ENCODE peak calls at places on chromosome 2, in ten cellular contexts. G, F, Q, K, P, W, J, S, H and B are unnamed samples.

GRCh38 chr2:100257939-100258338 is 64.4 kb downstream of the LONRF2 start:
- DNase-seq in G (no peak), F (no peak), Q (no peak), K (peak), P (no peak), W (no peak), J (no peak), S (peak), H (no peak), B (no peak)

GRCh38 chr2:232530626-232531260 is 4.8 kb downstream of the CHRND start:
- DNase-seq in G (no peak), F (no peak), Q (no peak), K (no peak), P (no peak), W (no peak), J (no peak), S (no peak), H (peak), B (no peak)

GRCh38 chr2:136281281-136282117 is 163.6 kb upstream of the CXCR4 start:
- DNase-seq in G (no peak), F (no peak), Q (no peak), K (no peak), P (no peak), W (no peak), J (no peak), S (no peak), H (no peak), B (no peak)

GRCh38 chr2:115294999-115295398 is 852.6 kb downstream of the DPP10 start:
- DNase-seq in G (no peak), F (no peak), Q (no peak), K (no peak), P (no peak), W (no peak), J (no peak), S (no peak), H (no peak), B (no peak)

GRCh38 chr2:128403814-128404708 is 85.4 kb upstream of the HS6ST1 start:
- DNase-seq in G (no peak), F (no peak), Q (no peak), K (no peak), P (no peak), W (no peak), J (no peak), S (no peak), H (peak), B (no peak)

GRCh38 chr2:186882511-186883071 is 33.6 kb upstream of the ZSWIM2 start:
- DNase-seq in G (peak), F (no peak), Q (no peak), K (no peak), P (no peak), W (no peak), J (no peak), S (no peak), H (no peak), B (no peak)

GRCh38 chr2:189613077-189613636 is 32.6 kb upstream of the SLC40A1 start:
- DNase-seq in G (no peak), F (no peak), Q (no peak), K (peak), P (peak), W (no peak), J (peak), S (peak), H (no peak), B (peak)

GRCh38 chr2:133816037-133816436 is 247.8 kb upstream of the NCKAP5 start:
- DNase-seq in G (no peak), F (no peak), Q (no peak), K (no peak), P (no peak), W (no peak), J (no peak), S (no peak), H (no peak), B (no peak)

GRCh38 chr2:141468746-141469145 is 662.1 kb downstream of the LRP1B start:
- DNase-seq in G (peak), F (peak), Q (no peak), K (no peak), P (no peak), W (peak), J (no peak), S (no peak), H (no peak), B (peak)

GRCh38 chr2:240480834-240481623 is 45.6 kb downstream of the GPC1 start:
- DNase-seq in G (no peak), F (no peak), Q (no peak), K (no peak), P (no peak), W (no peak), J (no peak), S (no peak), H (peak), B (no peak)

GRCh38 chr2:193141-193552 is 70.7 kb downstream of the SH3YL1 start:
- DNase-seq in G (no peak), F (no peak), Q (no peak), K (peak), P (no peak), W (no peak), J (no peak), S (peak), H (no peak), B (no peak)

GRCh38 chr2:102304711-102305591 is 6.4 kb upstream of the IL1RL1 start:
- DNase-seq in G (no peak), F (no peak), Q (no peak), K (no peak), P (no peak), W (no peak), J (no peak), S (no peak), H (no peak), B (no peak)

GRCh38 chr2:159608723-159609308 is 7.5 kb downstream of the BAZ2B start:
- DNase-seq in G (no peak), F (no peak), Q (no peak), K (no peak), P (no peak), W (no peak), J (no peak), S (no peak), H (no peak), B (no peak)

GRCh38 chr2:121479882-121480522 is 50.7 kb upstream of the RNU4ATAC start:
- DNase-seq in G (peak), F (no peak), Q (no peak), K (peak), P (no peak), W (no peak), J (peak), S (peak), H (no peak), B (peak)

GRCh38 chr2:119710281-119710680 is 31.3 kb downstream of the TMEM177 start:
- DNase-seq in G (no peak), F (no peak), Q (no peak), K (no peak), P (no peak), W (no peak), J (no peak), S (no peak), H (no peak), B (no peak)

GRCh38 chr2:140136366-140136765 is 1356.2 kb upstream of the NXPH2 start:
- DNase-seq in G (no peak), F (no peak), Q (no peak), K (no peak), P (no peak), W (no peak), J (no peak), S (no peak), H (no peak), B (no peak)

GRCh38 chr2:44061876-44062275 is 66.1 kb upstream of the LRPPRC start:
- DNase-seq in G (no peak), F (no peak), Q (no peak), K (no peak), P (no peak), W (no peak), J (no peak), S (no peak), H (no peak), B (no peak)

GRCh38 chr2:241803387-241804325 is 5.3 kb upstream of the NEU4 start:
- DNase-seq in G (no peak), F (no peak), Q (peak), K (peak), P (no peak), W (no peak), J (no peak), S (peak), H (peak), B (no peak)

GRCh38 chr2:162234620-162235462 is 8.4 kb downstream of the FAP start:
- DNase-seq in G (no peak), F (no peak), Q (no peak), K (no peak), P (no peak), W (no peak), J (no peak), S (no peak), H (no peak), B (no peak)